ENCODE peak calls at places on chromosomes 16 and 17, in six cellular contexts. S is mesendoderm, E is neuronal stem cell, A is IMR-90, V is H9, T is H1. M is an unnamed sample.

GRCh38 chr17:45132302-45132568 is at the start of gene PLCD3:
- DNase-seq in S (no peak), E (no peak), A (no peak), V (no peak), T (no peak), M (no peak)

GRCh38 chr16:51638338-51639135 is 487.5 kb upstream of the SALL1 start:
- DNase-seq in S (no peak), E (no peak), A (peak), V (no peak), T (no peak), M (peak)

GRCh38 chr16:81429045-81429521 is 15.5 kb upstream of the CMIP start:
- DNase-seq in S (peak), E (no peak), A (peak), V (peak), T (no peak), M (peak)

GRCh38 chr17:17387017-17387416 is 83.8 kb downstream of the NT5M start:
- DNase-seq in S (no peak), E (no peak), A (no peak), V (no peak), T (no peak), M (no peak)

GRCh38 chr17:66365204-66365524 is 62.8 kb downstream of the PRKCA start:
- DNase-seq in S (no peak), E (peak), A (no peak), V (no peak), T (no peak), M (no peak)

GRCh38 chr17:352421-353212 is at the start of gene RPH3AL:
- DNase-seq in S (peak), E (peak), A (no peak), V (peak), T (no peak), M (peak)

GRCh38 chr17:327971-328370 is 24.6 kb downstream of the RPH3AL start:
- DNase-seq in S (no peak), E (no peak), A (no peak), V (no peak), T (no peak), M (no peak)

GRCh38 chr17:49523196-49523595 is 28.1 kb downstream of the NGFR start:
- DNase-seq in S (no peak), E (no peak), A (no peak), V (peak), T (no peak), M (no peak)

GRCh38 chr17:2017274-2017941 is 7.7 kb downstream of the RTN4RL1 start:
- DNase-seq in S (no peak), E (no peak), A (no peak), V (no peak), T (no peak), M (no peak)

GRCh38 chr16:68377667-68378420 is 67.0 kb downstream of the PRMT7 start:
- DNase-seq in S (no peak), E (no peak), A (no peak), V (no peak), T (no peak), M (no peak)

GRCh38 chr17:80284631-80285030 is 24.0 kb downstream of the RNF213 start:
- DNase-seq in S (peak), E (no peak), A (no peak), V (peak), T (no peak), M (no peak)

DNA sequence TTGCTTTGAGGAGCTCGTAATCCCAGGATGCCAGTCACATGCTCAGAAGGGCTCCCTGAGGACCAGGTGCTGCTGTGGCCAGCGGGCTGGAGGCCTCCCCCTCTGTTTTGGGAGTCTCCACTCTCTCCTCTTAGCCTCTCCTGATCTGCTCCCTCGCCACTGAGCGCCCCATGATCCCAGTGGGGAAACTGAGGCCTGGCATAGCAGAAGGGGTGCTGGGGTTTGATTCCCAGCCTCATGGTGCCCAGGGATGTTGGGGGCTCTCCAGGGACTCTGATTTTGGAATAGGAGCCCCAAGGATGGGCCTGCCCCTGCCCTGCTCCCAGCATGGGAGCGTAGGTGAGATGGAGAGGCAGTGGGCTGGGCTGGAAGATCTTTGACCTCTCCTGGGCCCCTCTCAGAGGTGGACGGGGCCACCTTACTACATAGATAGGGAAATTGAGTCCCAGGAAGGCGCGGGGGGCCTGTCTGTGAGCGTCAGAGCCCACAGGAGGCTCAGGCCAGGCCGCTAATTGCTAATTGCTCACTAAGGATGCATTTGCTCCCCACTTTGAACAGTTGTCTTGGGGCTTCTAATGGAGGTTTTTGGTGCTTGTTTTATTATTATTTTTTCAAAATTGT is 525 bp upstream of the ADCY7 start:
- DNase-seq in S (no peak), E (no peak), A (no peak), V (no peak), T (no peak), M (no peak)
- H3K9ac ChIP-seq in S (no peak), E (no peak), A (peak), V (no peak), T (no peak), M (peak)

DNA sequence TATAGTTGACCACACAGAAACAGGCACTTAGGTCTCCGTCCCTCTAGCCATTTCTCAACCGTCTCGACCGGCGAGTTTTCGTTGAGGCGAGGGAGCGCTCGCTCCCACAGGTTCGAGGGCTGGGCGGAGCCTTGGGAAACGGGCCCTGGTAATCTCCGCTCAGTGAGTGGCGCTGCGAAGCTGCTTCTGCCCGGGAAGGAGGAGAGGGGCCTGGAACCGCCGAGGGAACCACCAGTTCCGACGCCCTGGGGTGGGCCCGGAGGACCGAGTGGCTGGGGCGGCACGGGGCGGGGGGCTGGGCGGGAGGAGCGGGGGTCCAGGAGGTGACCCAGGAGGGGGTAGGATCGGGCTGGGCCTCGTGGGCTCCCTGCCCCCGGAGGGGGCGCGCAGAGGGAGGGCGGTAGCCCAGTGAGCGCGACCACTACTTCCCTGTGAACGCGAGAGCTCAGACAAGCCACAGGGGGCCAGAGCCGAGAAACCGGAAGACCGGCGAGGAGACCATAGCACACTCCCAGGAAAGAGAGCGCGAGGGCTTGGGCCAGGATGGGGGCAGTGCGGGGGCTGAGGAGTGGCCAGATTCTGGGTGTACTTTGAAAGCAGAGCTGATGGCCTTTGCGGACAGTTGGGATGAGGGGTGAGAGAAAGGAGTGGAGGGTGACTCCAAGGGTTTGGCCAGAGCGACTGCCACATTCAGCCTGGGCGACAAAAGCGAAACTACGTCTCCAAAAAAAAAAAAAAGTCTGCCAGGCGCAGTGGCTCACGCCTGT is 29.9 kb upstream of the ARL4D start:
- DNase-seq in S (peak), E (peak), A (peak), V (peak), T (no peak), M (peak)
- H3K4ac ChIP-seq in S (peak), E (no peak), A (peak), V (peak), T (peak), M (peak)

GRCh38 chr16:73020409-73020884 is 27.5 kb downstream of the ZFHX3 start:
- DNase-seq in S (no peak), E (no peak), A (peak), V (no peak), T (no peak), M (peak)
- H3K9ac ChIP-seq in S (no peak), E (no peak), A (no peak), V (no peak), T (no peak), M (peak)

GRCh38 chr16:87954361-87954760 is 3.1 kb downstream of the BANP start:
- DNase-seq in S (no peak), E (no peak), A (no peak), V (no peak), T (no peak), M (no peak)
- H3K4ac ChIP-seq in S (no peak), E (no peak), A (no peak), V (no peak), T (no peak), M (no peak)